ENCODE peak calls at places on chromosomes 13 and 19, in eight cellular contexts. V is heart right ventricle, S is GM23338, W is neural progenitor cell, O is RWPE1, C is AG09309, Y is GM20000, I is HFFc6. P is an unnamed sample.

GRCh38 chr13:21402586-21403307 is 56.4 kb downstream of the ZDHHC20 start:
- DNase-seq in V (no peak), S (no peak), W (no peak), O (peak), C (no peak), Y (no peak), I (peak), P (no peak)

GRCh38 chr13:58018865-58019264 is 387.3 kb downstream of the PCDH17 start:
- DNase-seq in V (no peak), S (no peak), W (no peak), O (no peak), C (no peak), Y (no peak), I (no peak), P (no peak)

GRCh38 chr13:49499889-49500660 is 4.3 kb downstream of the PHF11 start:
- DNase-seq in V (no peak), S (no peak), W (no peak), O (no peak), C (peak), Y (peak), I (peak), P (peak)

GRCh38 chr19:57850553-57851017 is 926 bp downstream of the ZNF587 start:
- DNase-seq in V (peak), S (peak), W (peak), O (peak), C (no peak), Y (peak), I (peak), P (no peak)

GRCh38 chr13:21079761-21080730 is 18.7 kb upstream of the LATS2 start:
- DNase-seq in V (peak), S (no peak), W (no peak), O (peak), C (peak), Y (no peak), I (peak), P (peak)

GRCh38 chr13:77696006-77696862 is 1.3 kb upstream of the SLAIN1 start:
- DNase-seq in V (no peak), S (peak), W (peak), O (no peak), C (no peak), Y (peak), I (no peak), P (no peak)

GRCh38 chr19:29694166-29694565 is 20.9 kb downstream of the C19orf12 start:
- DNase-seq in V (no peak), S (no peak), W (no peak), O (no peak), C (no peak), Y (no peak), I (no peak), P (no peak)

GRCh38 chr13:114020750-114021463 is 47.0 kb upstream of the C13orf46 start:
- DNase-seq in V (no peak), S (no peak), W (no peak), O (no peak), C (no peak), Y (no peak), I (no peak), P (no peak)

GRCh38 chr13:103178986-103179695 is 112.9 kb upstream of the SLC10A2 start:
- DNase-seq in V (no peak), S (no peak), W (no peak), O (no peak), C (no peak), Y (no peak), I (no peak), P (no peak)

GRCh38 chr19:4352701-4353121 is 9.3 kb downstream of the MPND start:
- DNase-seq in V (no peak), S (peak), W (peak), O (peak), C (no peak), Y (peak), I (peak), P (no peak)

GRCh38 chr13:28355046-28355821 is 139.7 kb downstream of the FLT1 start:
- DNase-seq in V (no peak), S (no peak), W (peak), O (no peak), C (no peak), Y (no peak), I (no peak), P (no peak)

GRCh38 chr13:107450931-107451330 is 764.4 kb downstream of the LIG4 start:
- DNase-seq in V (peak), S (no peak), W (no peak), O (peak), C (peak), Y (no peak), I (no peak), P (peak)

GRCh38 chr13:25727250-25727649 is 324.6 kb downstream of the SHISA2 start:
- DNase-seq in V (no peak), S (no peak), W (no peak), O (no peak), C (no peak), Y (no peak), I (no peak), P (no peak)

GRCh38 chr13:25727776-25728175 is 324.0 kb downstream of the SHISA2 start:
- DNase-seq in V (no peak), S (peak), W (no peak), O (no peak), C (no peak), Y (no peak), I (no peak), P (no peak)

GRCh38 chr13:25722893-25723292 is 328.9 kb downstream of the SHISA2 start:
- DNase-seq in V (no peak), S (no peak), W (no peak), O (no peak), C (no peak), Y (no peak), I (no peak), P (no peak)

GRCh38 chr13:25729201-25729600 is 322.6 kb downstream of the SHISA2 start:
- DNase-seq in V (no peak), S (no peak), W (no peak), O (no peak), C (no peak), Y (no peak), I (no peak), P (no peak)

GRCh38 chr13:25725104-25725503 is 326.7 kb downstream of the SHISA2 start:
- DNase-seq in V (no peak), S (no peak), W (peak), O (no peak), C (no peak), Y (no peak), I (no peak), P (no peak)
- TF ChIP-seq CTCF in V (no peak), S (peak), W (peak), O (no peak), C (no peak), Y (no peak), I (no peak), P (no peak)

GRCh38 chr19:12648088-12648487 is 18.5 kb downstream of the MAN2B1 start:
- DNase-seq in V (no peak), S (peak), W (no peak), O (no peak), C (no peak), Y (no peak), I (no peak), P (no peak)
- TF ChIP-seq CTCF in V (peak), S (peak), W (peak), O (peak), C (peak), Y (peak), I (peak), P (peak)

DNA sequence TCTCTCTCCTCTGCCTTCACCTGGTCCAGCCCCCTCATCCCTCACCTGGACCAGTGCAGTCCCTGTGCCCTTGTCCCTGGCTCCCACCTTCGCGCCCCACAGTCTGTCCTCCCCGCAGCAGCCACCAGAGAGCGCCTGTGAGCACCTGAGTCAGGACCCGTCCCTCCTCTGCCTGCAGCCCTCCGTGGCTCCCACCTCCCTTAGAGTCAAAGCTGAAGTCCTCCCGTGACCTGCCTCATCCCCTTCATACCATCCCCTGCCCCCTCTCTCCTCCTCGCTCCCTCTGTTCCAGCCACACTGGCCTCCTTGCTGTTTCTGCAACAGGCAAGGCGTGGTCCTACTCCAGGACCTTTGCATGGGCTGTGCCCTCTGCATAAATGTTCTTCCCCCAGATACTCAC is 10.3 kb downstream of the CELF5 start:
- DNase-seq in V (no peak), S (peak), W (no peak), O (no peak), C (no peak), Y (no peak), I (no peak), P (no peak)
- TF ChIP-seq CTCF in V (no peak), S (peak), W (peak), O (peak), C (peak), Y (peak), I (peak), P (peak)

GRCh38 chr19:13089857-13090507 is 12.7 kb downstream of the LYL1 start:
- DNase-seq in V (no peak), S (no peak), W (no peak), O (no peak), C (no peak), Y (no peak), I (no peak), P (no peak)

GRCh38 chr19:13092608-13093260 is 9.9 kb downstream of the LYL1 start:
- DNase-seq in V (no peak), S (no peak), W (no peak), O (no peak), C (no peak), Y (no peak), I (no peak), P (no peak)

GRCh38 chr19:13092206-13092605 is 10.5 kb downstream of the LYL1 start:
- DNase-seq in V (no peak), S (no peak), W (no peak), O (no peak), C (no peak), Y (no peak), I (no peak), P (no peak)

GRCh38 chr19:13090511-13091231 is 12.0 kb downstream of the LYL1 start:
- DNase-seq in V (no peak), S (no peak), W (no peak), O (no peak), C (no peak), Y (no peak), I (no peak), P (no peak)

GRCh38 chr19:13091400-13092161 is 11.1 kb downstream of the LYL1 start:
- DNase-seq in V (peak), S (peak), W (peak), O (no peak), C (peak), Y (no peak), I (no peak), P (peak)
- TF ChIP-seq CTCF in V (no peak), S (no peak), W (no peak), O (no peak), C (no peak), Y (no peak), I (no peak), P (peak)

GRCh38 chr13:29504691-29505090 is 90.8 kb downstream of the SLC7A1 start:
- DNase-seq in V (no peak), S (no peak), W (no peak), O (no peak), C (no peak), Y (no peak), I (no peak), P (no peak)

GRCh38 chr13:29505950-29506349 is 89.5 kb downstream of the SLC7A1 start:
- DNase-seq in V (no peak), S (no peak), W (no peak), O (no peak), C (no peak), Y (no peak), I (no peak), P (no peak)

GRCh38 chr13:29503041-29503837 is 92.2 kb downstream of the SLC7A1 start:
- DNase-seq in V (no peak), S (peak), W (peak), O (no peak), C (no peak), Y (no peak), I (no peak), P (no peak)

GRCh38 chr13:29507356-29507755 is 88.1 kb downstream of the SLC7A1 start:
- DNase-seq in V (no peak), S (no peak), W (no peak), O (no peak), C (no peak), Y (no peak), I (no peak), P (no peak)

GRCh38 chr13:29505511-29505910 is 90.0 kb downstream of the SLC7A1 start:
- DNase-seq in V (no peak), S (no peak), W (no peak), O (no peak), C (no peak), Y (no peak), I (no peak), P (no peak)
- TF ChIP-seq CTCF in V (no peak), S (no peak), W (no peak), O (no peak), C (no peak), Y (no peak), I (no peak), P (no peak)

GRCh38 chr13:55244991-55245644 is 1895.6 kb upstream of the PRR20A start:
- DNase-seq in V (no peak), S (peak), W (peak), O (no peak), C (no peak), Y (no peak), I (no peak), P (no peak)
- TF ChIP-seq CTCF in V (no peak), S (peak), W (peak), O (peak), C (no peak), Y (no peak), I (peak), P (no peak)

GRCh38 chr13:59487883-59488282 is 675.8 kb downstream of the DIAPH3 start:
- DNase-seq in V (no peak), S (no peak), W (no peak), O (no peak), C (no peak), Y (no peak), I (no peak), P (no peak)
- TF ChIP-seq CTCF in V (no peak), S (peak), W (peak), O (no peak), C (no peak), Y (no peak), I (peak), P (no peak)

P was measured in AG09319.